ENCODE peak calls at places on chromosome 13, in seven cellular contexts. Z is Panc1, Y is IMR-90, G is cardiac fibroblast, T is astrocyte of the spinal cord, W is OCI-LY7, F is mucosa of descending colon. Q is an unnamed sample.

GRCh38 chr13:33963134-33963533 is 145.2 kb downstream of the RFC3 start:
- DNase-seq in G (no peak), Z (no peak), Y (no peak), W (no peak), F (no peak), T (no peak), Q (no peak)

GRCh38 chr13:98214008-98214643 is 37.1 kb upstream of the RNF113B start:
- DNase-seq in W (no peak), Y (peak), Z (no peak), T (peak), G (peak), F (no peak), Q (no peak)

GRCh38 chr13:95128045-95128643 is 173.1 kb downstream of the ABCC4 start:
- DNase-seq in G (peak), Y (no peak), T (peak), F (no peak), W (no peak), Z (peak), Q (no peak)

GRCh38 chr13:105925496-105925895 is 610.0 kb downstream of the EFNB2 start:
- DNase-seq in Y (peak), G (peak), Z (no peak), T (peak), W (no peak), F (no peak), Q (peak)

GRCh38 chr13:82772802-82773201 is 1109.5 kb downstream of the SLITRK1 start:
- DNase-seq in Z (no peak), T (peak), Y (peak), W (no peak), F (no peak), G (no peak), Q (no peak)

GRCh38 chr13:106499905-106500304 is 35.6 kb downstream of the EFNB2 start:
- DNase-seq in Z (no peak), T (no peak), Y (peak), G (peak), F (no peak), W (no peak), Q (no peak)

GRCh38 chr13:30113983-30114491 is 193.3 kb downstream of the KATNAL1 start:
- DNase-seq in Z (no peak), W (no peak), Y (no peak), T (no peak), G (no peak), F (no peak), Q (no peak)

GRCh38 chr13:30818323-30818960 is 83.1 kb downstream of the ALOX5AP start:
- DNase-seq in Y (peak), F (no peak), T (peak), Z (no peak), G (peak), W (no peak), Q (no peak)

GRCh38 chr13:42946927-42947326 is 45.1 kb downstream of the EPSTI1 start:
- DNase-seq in T (peak), Y (peak), W (no peak), Z (no peak), F (no peak), G (peak), Q (no peak)

GRCh38 chr13:29782798-29783197 is 67.6 kb downstream of the UBL3 start:
- DNase-seq in G (no peak), T (no peak), W (no peak), F (no peak), Z (no peak), Y (no peak), Q (no peak)

GRCh38 chr13:22703601-22704209 is 477.1 kb upstream of the SGCG start:
- DNase-seq in F (no peak), Y (no peak), T (no peak), W (no peak), G (no peak), Z (peak), Q (peak)

GRCh38 chr13:37446503-37446902 is 152.1 kb downstream of the POSTN start:
- DNase-seq in Y (peak), Z (no peak), F (no peak), T (peak), W (no peak), G (peak), Q (peak)

GRCh38 chr13:33494596-33495214 is 209.2 kb upstream of the STARD13 start:
- DNase-seq in G (peak), W (no peak), T (peak), Z (no peak), F (no peak), Y (peak), Q (peak)

GRCh38 chr13:46551410-46552301 is 1.3 kb upstream of the LRCH1 start:
- DNase-seq in G (peak), W (peak), F (peak), T (peak), Y (peak), Z (peak), Q (peak)

GRCh38 chr13:24827799-24828198 is 63.8 kb downstream of the RNF17 start:
- DNase-seq in Z (no peak), Y (no peak), G (no peak), W (no peak), F (no peak), T (no peak), Q (no peak)

GRCh38 chr13:97021241-97021640 is 27.0 kb upstream of the OXGR1 start:
- DNase-seq in W (no peak), T (no peak), Y (no peak), G (no peak), Z (no peak), F (no peak), Q (no peak)

GRCh38 chr13:43298799-43299198 is 275.4 kb downstream of the DNAJC15 start:
- DNase-seq in T (no peak), W (no peak), G (no peak), Y (no peak), F (no peak), Z (no peak), Q (no peak)

GRCh38 chr13:96474158-96474606 is 384.3 kb downstream of the HS6ST3 start:
- DNase-seq in Z (no peak), F (no peak), T (no peak), Y (no peak), G (peak), W (no peak), Q (no peak)

GRCh38 chr13:100392709-100393630 is 195.6 kb downstream of the GGACT start:
- DNase-seq in F (no peak), Z (peak), T (peak), W (no peak), Y (peak), G (peak), Q (peak)

GRCh38 chr13:77981191-77981925 is 62.7 kb upstream of the EDNRB start:
- DNase-seq in W (no peak), F (no peak), Z (no peak), T (peak), Y (peak), G (peak), Q (peak)

GRCh38 chr13:23915308-23915707 is 18.0 kb upstream of the C1QTNF9B start:
- DNase-seq in T (no peak), Y (no peak), Z (no peak), F (no peak), W (no peak), G (no peak), Q (no peak)

GRCh38 chr13:95267662-95268369 is 33.4 kb downstream of the ABCC4 start:
- DNase-seq in Z (no peak), Y (peak), W (no peak), F (no peak), G (peak), T (peak), Q (peak)

GRCh38 chr13:30576528-30576927 is 41.2 kb upstream of the USPL1 start:
- DNase-seq in G (peak), Z (no peak), Y (peak), F (no peak), W (no peak), T (peak), Q (no peak)

GRCh38 chr13:20231839-20232555 is at the start of gene GJB6:
- DNase-seq in F (no peak), Z (no peak), W (no peak), Y (no peak), T (no peak), G (no peak), Q (no peak)
- TF ChIP-seq CTCF in F (no peak), Z (peak), W (no peak), Y (no peak), T (no peak), G (no peak), Q (no peak)

GRCh38 chr13:110396476-110396875 is 89.4 kb downstream of the COL4A2 start:
- DNase-seq in Y (no peak), G (peak), F (no peak), T (no peak), Z (no peak), W (no peak), Q (peak)
- H3K4me3 ChIP-seq in Y (no peak), G (no peak), F (no peak), T (no peak), Z (no peak), W (no peak), Q (no peak)

GRCh38 chr13:51988988-51989618 is 22.1 kb downstream of the ATP7B start:
- DNase-seq in Y (no peak), W (no peak), T (no peak), G (no peak), Z (no peak), F (no peak), Q (no peak)
- TF ChIP-seq CTCF in Y (no peak), W (no peak), T (no peak), G (no peak), Z (no peak), F (no peak), Q (no peak)

DNA sequence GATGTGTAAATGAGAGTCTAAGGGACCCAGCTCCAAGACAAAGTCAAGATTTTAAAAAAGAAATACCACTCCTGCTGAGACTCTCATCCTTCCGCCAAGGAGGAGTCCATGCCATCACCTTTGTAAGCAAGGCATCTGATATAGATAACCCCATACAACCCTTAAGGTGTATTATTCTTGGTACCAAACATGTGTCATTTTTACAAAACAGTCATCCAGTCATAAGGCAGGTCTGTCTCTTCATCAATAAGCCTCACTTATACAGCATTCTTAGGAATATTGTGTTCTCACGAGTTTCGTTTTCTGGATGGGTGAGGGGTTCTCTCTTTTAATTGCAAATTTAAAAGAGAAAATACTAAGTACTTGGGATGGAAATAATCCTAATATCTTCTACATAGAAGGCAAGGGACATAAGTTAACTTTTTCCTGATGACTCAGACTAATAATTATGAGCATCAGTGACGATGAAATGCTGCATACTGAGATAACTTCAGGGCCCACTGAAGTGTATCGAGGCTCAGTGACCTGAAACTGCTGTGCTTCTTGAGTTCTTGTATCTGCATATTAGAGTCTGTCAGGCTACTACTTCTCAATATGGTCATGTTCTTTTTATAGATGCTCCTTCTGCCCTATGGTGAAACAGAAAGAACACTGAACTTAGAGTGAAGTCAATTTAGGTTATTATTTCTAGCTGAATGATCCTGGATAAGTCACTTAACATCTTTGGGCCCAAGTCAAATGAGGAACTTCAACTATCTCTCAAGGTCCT is 166.6 kb downstream of the KLF12 start:
- DNase-seq in Y (no peak), W (peak), Z (no peak), T (no peak), F (no peak), G (no peak), Q (no peak)
- H3K4me3 ChIP-seq in Y (no peak), W (peak), Z (no peak), T (no peak), F (no peak), G (no peak), Q (no peak)

GRCh38 chr13:21181671-21182070 is 5.2 kb downstream of the MRPL57 start:
- DNase-seq in G (no peak), W (no peak), Z (no peak), F (no peak), T (no peak), Y (no peak), Q (no peak)

GRCh38 chr13:21175656-21176194 is 627 bp downstream of the SKA3 start:
- DNase-seq in F (no peak), G (peak), T (peak), Y (peak), W (peak), Z (no peak), Q (no peak)

GRCh38 chr13:21171420-21171819 is 4.9 kb downstream of the SKA3 start:
- DNase-seq in G (no peak), Y (no peak), F (no peak), W (no peak), Z (no peak), T (no peak), Q (no peak)

GRCh38 chr13:21176982-21177284 is 475 bp downstream of the MRPL57 start:
- DNase-seq in F (no peak), T (no peak), W (no peak), Z (no peak), Y (no peak), G (no peak), Q (no peak)

DNA sequence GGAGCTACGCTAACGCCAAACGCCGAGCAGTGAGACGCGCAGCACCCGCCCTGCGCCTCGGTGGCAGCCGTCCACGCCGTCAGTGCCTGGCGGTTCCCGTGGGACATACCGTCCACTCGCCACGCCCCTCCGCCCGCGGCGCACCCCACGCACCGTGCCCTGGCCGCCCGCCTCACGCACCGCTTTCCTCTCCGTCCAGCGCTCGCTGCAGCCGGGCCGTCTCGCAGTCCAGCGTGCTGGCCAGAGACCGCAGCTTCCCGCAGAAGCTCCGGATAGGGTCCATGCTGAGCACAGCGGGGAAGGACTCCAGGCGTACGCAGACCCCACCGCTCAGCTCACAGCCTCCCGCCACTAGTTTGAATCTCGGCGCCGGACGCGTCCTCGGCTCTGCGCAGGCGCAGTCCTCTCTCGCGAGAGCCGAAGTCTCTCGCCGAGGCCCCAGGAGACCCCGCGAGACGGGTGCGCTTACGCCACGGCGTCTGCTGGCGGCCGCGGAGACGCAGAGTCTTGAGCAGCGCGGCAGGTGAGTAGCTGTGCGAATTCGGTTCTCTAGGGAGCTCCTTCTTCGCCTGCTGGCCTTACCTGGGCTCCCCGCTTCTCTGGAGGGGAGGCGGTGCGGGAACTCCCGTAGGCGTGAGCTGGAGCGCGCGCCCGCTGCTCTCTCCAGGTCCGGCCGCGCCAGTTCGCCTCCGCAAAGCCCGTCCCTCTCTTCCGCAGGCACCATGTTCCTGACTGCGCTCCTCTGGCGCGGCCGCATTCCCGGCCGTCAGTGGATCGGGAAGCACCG is at the start of the genes MRPL57 and SKA3:
- DNase-seq in T (peak), Z (peak), F (peak), Y (peak), G (peak), W (peak), Q (peak)
- TF ChIP-seq CTCF in T (no peak), Z (no peak), F (no peak), Y (no peak), G (peak), W (no peak), Q (no peak)

GRCh38 chr13:102326381-102327118 is 75.3 kb downstream of the FGF14 start:
- DNase-seq in G (no peak), T (no peak), F (no peak), Z (no peak), Y (no peak), W (no peak), Q (no peak)

GRCh38 chr13:102327119-102327617 is 74.7 kb downstream of the FGF14 start:
- DNase-seq in W (no peak), Z (no peak), G (no peak), T (no peak), Y (no peak), F (no peak), Q (no peak)

GRCh38 chr13:102333320-102334181 is 68.3 kb downstream of the FGF14 start:
- DNase-seq in W (no peak), T (no peak), G (no peak), Z (no peak), Y (no peak), F (no peak), Q (no peak)

GRCh38 chr13:102325321-102325720 is 76.5 kb downstream of the FGF14 start:
- DNase-seq in Y (no peak), W (no peak), F (no peak), T (no peak), G (no peak), Z (no peak), Q (no peak)

GRCh38 chr13:102328909-102329308 is 72.9 kb downstream of the FGF14 start:
- DNase-seq in Y (no peak), W (no peak), T (no peak), G (no peak), Z (no peak), F (no peak), Q (no peak)
- H3K4me3 ChIP-seq in Y (no peak), W (no peak), T (no peak), G (no peak), Z (no peak), F (no peak), Q (no peak)

DNA sequence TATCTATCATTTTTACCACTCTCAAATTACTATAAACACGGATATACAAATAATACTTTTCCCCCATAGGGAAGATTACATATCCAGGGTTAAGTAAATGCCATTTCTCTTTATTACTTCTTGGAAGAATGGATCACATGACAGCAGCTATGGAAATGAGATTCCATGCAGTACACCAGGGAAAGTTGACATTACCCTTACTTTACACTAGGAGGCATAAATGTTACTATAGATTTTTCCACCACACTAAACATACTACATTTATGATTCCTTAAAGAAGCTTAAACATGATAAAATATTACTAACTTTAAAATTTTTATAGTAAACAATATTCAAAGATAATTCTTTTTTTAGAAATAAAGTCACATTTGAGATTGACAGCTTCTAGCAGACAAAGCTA is 611.4 kb downstream of the PCDH9 start:
- DNase-seq in Z (no peak), W (peak), G (peak), T (peak), Y (peak), F (no peak), Q (peak)
- TF ChIP-seq CTCF in Z (peak), W (peak), G (peak), T (peak), Y (peak), F (no peak), Q (peak)

GRCh38 chr13:35552172-35552844 is 75.8 kb upstream of the MAB21L1 start:
- DNase-seq in G (peak), W (no peak), F (no peak), Y (peak), Z (no peak), T (peak), Q (peak)
- H3K4me3 ChIP-seq in G (no peak), W (no peak), F (no peak), Y (no peak), Z (no peak), T (no peak), Q (no peak)

GRCh38 chr13:109610517-109610916 is 175.9 kb downstream of the IRS2 start:
- DNase-seq in W (peak), Y (no peak), Z (no peak), T (no peak), F (peak), G (peak), Q (no peak)
- TF ChIP-seq CTCF in W (peak), Y (peak), Z (peak), T (peak), F (peak), G (peak), Q (peak)

Q was measured in retinal pigment epithelial cell.